ENCODE peak calls at places on chromosomes 3 and 15, in four cellular contexts. H is WTC11, I is K562, G is SK-N-SH. F is an unnamed sample.

GRCh38 chr3:152200476-152201422 is 68.0 kb upstream of the MBNL1 start:
- DNase-seq in H (no peak), I (peak), G (no peak), F (no peak)

GRCh38 chr15:80778621-80778963 is 578 bp upstream of the CEMIP start:
- DNase-seq in H (no peak), I (no peak), G (no peak), F (no peak)

GRCh38 chr15:42919794-42920280 is 741 bp downstream of the TTBK2 start:
- DNase-seq in H (no peak), I (peak), G (peak), F (no peak)

GRCh38 chr15:75031773-75032302 is 8.4 kb downstream of the PPCDC start:
- DNase-seq in H (no peak), I (no peak), G (no peak), F (no peak)

GRCh38 chr15:74131618-74132191 is 1.3 kb downstream of the ISLR2 start:
- DNase-seq in H (no peak), I (no peak), G (no peak), F (no peak)

GRCh38 chr3:111669926-111670630 is 74.9 kb upstream of the ZBED2 start:
- DNase-seq in H (no peak), I (no peak), G (no peak), F (no peak)

GRCh38 chr3:172658344-172659245 is 52.3 kb downstream of the NCEH1 start:
- DNase-seq in H (peak), I (peak), G (no peak), F (no peak)

GRCh38 chr15:37891754-37892368 is 42.6 kb upstream of the TMCO5A start:
- DNase-seq in H (no peak), I (peak), G (peak), F (no peak)

GRCh38 chr3:43223670-43224364 is 62.5 kb upstream of the SNRK start:
- DNase-seq in H (no peak), I (no peak), G (no peak), F (no peak)

GRCh38 chr3:138593488-138594149 is 441 bp downstream of the CEP70 start:
- DNase-seq in H (no peak), I (peak), G (no peak), F (no peak)

GRCh38 chr3:72659609-72660008 is 188.6 kb downstream of the SHQ1 start:
- DNase-seq in H (no peak), I (no peak), G (no peak), F (no peak)

GRCh38 chr15:98965597-98965996 is 42.0 kb downstream of the PGPEP1L start:
- DNase-seq in H (no peak), I (no peak), G (no peak), F (no peak)

GRCh38 chr15:26357653-26358052 is 415.2 kb downstream of the GABRB3 start:
- DNase-seq in H (no peak), I (no peak), G (no peak), F (no peak)

GRCh38 chr15:36737430-36737891 is 158.0 kb downstream of the CDIN1 start:
- DNase-seq in H (no peak), I (no peak), G (no peak), F (no peak)

GRCh38 chr3:39990532-39990931 is 181.1 kb downstream of the MYRIP start:
- DNase-seq in H (peak), I (peak), G (peak), F (no peak)

GRCh38 chr3:32500880-32501784 is 1.5 kb downstream of the CMTM6 start:
- DNase-seq in H (no peak), I (no peak), G (peak), F (no peak)

GRCh38 chr3:183584246-183584913 is 28.9 kb upstream of the KLHL6 start:
- DNase-seq in H (no peak), I (peak), G (peak), F (no peak)

GRCh38 chr3:160265088-160265487 is 39.9 kb downstream of the C3orf80 start:
- DNase-seq in H (no peak), I (no peak), G (no peak), F (no peak)

GRCh38 chr3:149784064-149784704 is 8.2 kb downstream of the ANKUB1 start:
- DNase-seq in H (no peak), I (no peak), G (no peak), F (no peak)

GRCh38 chr3:196666001-196666867 is 26.7 kb downstream of the NRROS start:
- DNase-seq in H (peak), I (no peak), G (no peak), F (peak)

GRCh38 chr15:48869966-48870365 is 8.0 kb upstream of the EID1 start:
- DNase-seq in H (no peak), I (no peak), G (no peak), F (no peak)

GRCh38 chr3:88005066-88005465 is 53.7 kb downstream of the CGGBP1 start:
- DNase-seq in H (no peak), I (peak), G (no peak), F (no peak)

GRCh38 chr3:53074761-53075742 is 29.2 kb upstream of the SFMBT1 start:
- DNase-seq in H (peak), I (no peak), G (no peak), F (no peak)

GRCh38 chr15:43748376-43748775 is 2.1 kb downstream of the PDIA3 start:
- DNase-seq in H (no peak), I (peak), G (no peak), F (no peak)

GRCh38 chr15:55457401-55458022 is 49.2 kb downstream of the PIERCE2 start:
- DNase-seq in H (no peak), I (no peak), G (no peak), F (no peak)

GRCh38 chr15:84658788-84659411 is 901 bp upstream of the NMB start:
- DNase-seq in H (no peak), I (no peak), G (peak), F (no peak)

GRCh38 chr3:100386437-100387064 is 14.3 kb downstream of the TOMM70 start:
- DNase-seq in H (no peak), I (no peak), G (no peak), F (no peak)

DNA sequence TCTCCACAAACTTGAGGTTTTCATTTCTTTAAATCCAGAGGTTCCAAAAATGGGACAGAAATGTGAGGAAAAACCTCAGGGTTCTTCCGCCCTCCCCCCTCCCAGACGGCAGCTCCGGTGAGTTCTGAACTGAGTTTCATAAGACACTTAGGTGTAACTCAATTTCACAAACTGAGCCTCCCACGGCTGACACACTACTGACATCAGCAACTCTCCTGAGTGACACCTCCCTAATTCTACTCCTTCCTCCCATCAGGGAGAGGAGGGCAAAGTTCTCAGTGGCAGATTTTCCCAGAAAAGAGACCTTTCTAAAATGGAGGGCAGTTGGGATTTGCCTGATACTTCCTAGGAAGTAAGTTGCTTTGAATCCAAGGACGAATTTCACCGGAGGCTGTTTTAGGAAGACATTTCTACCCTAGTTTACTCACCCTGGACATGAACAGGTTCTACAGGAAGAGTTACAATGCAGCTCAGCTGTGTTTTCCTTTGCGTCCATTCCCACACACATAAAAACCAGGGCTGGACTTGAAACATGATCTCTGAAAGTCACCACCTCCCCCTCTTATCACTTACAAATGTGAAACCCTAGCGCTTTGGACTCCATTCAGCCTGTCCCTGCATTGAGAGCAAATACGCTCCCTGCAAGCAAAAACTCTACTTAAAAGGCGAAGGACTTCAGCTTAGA is 78.1 kb upstream of the LMOD3 start:
- DNase-seq in H (no peak), I (peak), G (no peak), F (no peak)
- TF ChIP-seq TEAD4 in H (no peak), I (no peak), G (no peak), F (no peak)

DNA sequence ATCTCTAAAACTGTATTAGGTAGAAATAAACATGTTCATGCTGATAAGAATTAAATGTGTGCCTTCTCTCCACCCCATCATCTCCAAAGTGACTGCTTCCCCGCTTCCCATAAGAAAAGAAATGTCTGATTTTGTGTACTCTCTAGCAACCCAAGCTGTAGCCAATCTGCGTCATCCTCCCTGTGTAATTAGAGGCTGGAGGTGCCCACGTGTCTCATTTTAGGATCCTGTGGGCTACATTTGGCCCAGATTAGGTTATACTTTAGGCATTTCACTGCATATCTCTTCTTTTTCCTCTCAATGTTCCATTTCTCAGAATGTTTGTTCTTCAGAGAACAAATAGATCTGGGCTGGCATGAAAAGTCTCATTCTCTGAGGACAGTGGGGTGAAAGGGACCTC is 19.3 kb upstream of the ZNF148 start:
- DNase-seq in H (no peak), I (no peak), G (no peak), F (no peak)
- TF ChIP-seq TEAD4 in H (no peak), I (no peak), G (no peak), F (no peak)

GRCh38 chr3:17828388-17828787 is 86.0 kb upstream of the TBC1D5 start:
- DNase-seq in H (no peak), I (no peak), G (no peak), F (no peak)

GRCh38 chr3:17831366-17831765 is 88.9 kb upstream of the TBC1D5 start:
- DNase-seq in H (no peak), I (no peak), G (no peak), F (no peak)

GRCh38 chr3:17830786-17831185 is 88.4 kb upstream of the TBC1D5 start:
- DNase-seq in H (no peak), I (no peak), G (no peak), F (no peak)

GRCh38 chr3:17833786-17834559 is 91.5 kb upstream of the TBC1D5 start:
- DNase-seq in H (no peak), I (no peak), G (no peak), F (no peak)

DNA sequence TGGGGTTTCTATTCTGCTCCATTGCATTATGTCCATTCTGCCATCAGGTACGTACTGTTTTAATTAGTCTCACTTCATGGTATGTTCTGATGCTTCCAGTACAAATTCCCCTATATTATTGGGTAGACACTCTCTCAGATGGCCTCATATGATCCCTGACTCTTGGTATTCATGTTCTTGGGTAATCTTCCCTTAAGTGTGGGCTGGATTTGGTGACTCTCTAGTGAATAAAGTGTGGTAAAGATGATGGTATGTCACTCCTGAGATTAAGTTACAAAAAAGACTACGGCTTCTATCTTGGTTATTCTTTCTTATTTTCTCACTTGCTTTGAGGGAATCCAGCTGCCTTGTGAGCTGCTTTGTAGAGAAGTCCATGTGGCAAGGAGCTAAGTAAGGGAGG is 89.6 kb upstream of the TBC1D5 start:
- DNase-seq in H (no peak), I (no peak), G (no peak), F (no peak)
- TF ChIP-seq TEAD4 in H (no peak), I (no peak), G (no peak), F (no peak)

DNA sequence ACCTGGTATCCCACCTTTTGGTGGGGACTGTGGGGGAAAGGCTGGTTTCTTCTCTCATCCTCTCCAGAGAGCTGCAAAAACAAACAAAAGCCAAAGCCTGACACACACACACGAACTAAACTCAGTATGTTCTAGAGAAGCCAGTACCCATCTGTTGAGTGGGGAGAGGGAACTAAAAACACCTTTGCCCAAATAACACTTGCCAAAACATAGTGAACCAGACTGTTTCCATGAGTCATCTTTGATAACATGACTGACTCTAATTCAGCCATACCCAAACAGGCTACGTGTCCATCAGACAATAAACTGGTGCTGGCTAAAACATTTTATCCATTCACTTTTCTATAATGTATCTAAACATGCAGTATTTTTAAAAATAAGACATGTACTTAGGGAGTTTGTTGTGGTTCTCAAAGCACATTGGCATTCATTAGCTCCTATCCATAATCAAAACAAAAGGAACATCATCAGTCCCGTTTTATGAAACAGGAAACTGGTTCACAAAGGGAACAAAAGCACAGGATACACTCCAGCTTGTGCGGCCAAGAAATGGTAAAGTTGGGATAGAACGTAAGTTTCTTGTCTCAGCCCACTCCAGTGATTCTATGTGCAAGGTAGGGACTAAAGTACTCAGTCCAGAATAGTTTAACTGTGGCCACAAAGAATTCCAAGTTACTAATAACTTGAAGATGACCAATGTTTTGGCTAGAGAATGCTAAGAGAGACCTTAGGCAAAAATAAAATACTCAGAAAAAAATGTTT is 16.1 kb downstream of the LYSMD2 start:
- DNase-seq in H (no peak), I (no peak), G (no peak), F (no peak)
- TF ChIP-seq TEAD4 in H (no peak), I (no peak), G (no peak), F (no peak)

DNA sequence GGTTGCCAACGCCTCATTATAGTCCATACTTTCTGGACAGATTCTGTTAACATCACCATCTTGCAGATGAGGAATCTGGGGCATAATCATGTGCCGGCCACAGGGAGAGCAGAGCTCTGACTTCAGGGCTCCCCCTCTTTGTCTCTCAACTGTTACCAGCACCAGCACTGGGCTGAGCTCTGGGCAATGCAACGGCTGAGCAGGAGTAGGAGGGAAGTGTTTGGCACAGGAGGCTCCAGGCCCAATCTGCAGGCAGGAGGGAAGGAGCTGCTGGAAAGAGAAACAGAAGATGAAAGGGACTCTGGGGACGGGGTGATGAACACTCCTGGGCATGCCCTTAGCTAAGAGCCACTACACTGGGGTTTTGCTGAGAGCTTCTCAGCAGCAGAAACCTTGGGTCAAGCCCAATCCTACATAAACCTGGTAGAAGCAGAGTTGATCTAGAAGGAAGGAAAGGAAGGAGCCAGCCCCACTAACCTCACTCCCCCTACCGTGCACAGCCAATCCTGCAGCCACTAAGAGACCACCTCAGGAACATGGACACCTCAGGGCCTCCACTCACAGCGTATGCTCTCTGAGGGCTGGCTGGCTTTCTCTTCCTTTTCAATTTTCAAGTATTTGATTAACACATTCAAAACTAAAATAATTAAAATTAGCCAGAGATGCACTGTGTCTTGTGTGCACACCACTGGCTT is 73.1 kb upstream of the SPATA12 start:
- DNase-seq in H (peak), I (no peak), G (no peak), F (no peak)
- TF ChIP-seq TEAD4 in H (no peak), I (no peak), G (no peak), F (no peak)

GRCh38 chr3:131543714-131544113 is 40.9 kb upstream of the MRPL3 start:
- DNase-seq in H (no peak), I (no peak), G (no peak), F (no peak)
- TF ChIP-seq TEAD4 in H (no peak), I (no peak), G (no peak), F (no peak)

DNA sequence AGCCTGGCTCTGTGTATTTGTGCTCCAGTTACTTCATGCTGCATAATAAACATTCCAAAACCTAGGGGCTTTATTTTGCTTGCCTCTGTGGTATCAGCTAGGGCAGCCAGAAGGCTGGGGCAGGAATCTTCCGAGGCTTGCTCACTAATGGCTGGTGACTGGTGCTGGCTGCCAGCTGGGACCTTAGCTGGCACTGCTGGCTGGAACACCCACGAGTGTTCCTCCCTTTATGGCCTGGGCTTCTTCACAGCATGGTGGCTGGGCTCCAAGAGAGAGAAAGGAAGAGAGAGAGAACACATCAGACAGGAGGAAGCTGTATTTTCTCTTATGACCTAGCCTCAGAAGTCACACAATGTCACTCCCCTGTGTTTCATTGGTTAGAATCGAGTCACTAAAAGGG is 23.9 kb upstream of the CDCP1 start:
- DNase-seq in H (no peak), I (no peak), G (no peak), F (no peak)
- TF ChIP-seq TEAD4 in H (no peak), I (no peak), G (no peak), F (no peak)

GRCh38 chr15:95742836-95743235 is 587.7 kb upstream of the NR2F2 start:
- DNase-seq in H (no peak), I (no peak), G (no peak), F (no peak)
- TF ChIP-seq TEAD4 in H (no peak), I (no peak), G (no peak), F (no peak)